ENCODE peak calls at places on chromosome 4, in six cellular contexts. M is HepG2, K is K562, P is upper lobe of left lung, J is A549, W is GM12878. O is an unnamed sample.

GRCh38 chr4:24537025-24537424 is 47.3 kb downstream of the DHX15 start:
- ATAC-seq in M (peak; percentile 33), K (peak; percentile 51), P (no peak), J (no peak), W (no peak), O (no peak)

GRCh38 chr4:73068496-73069337 is 799 bp downstream of the COX18 start:
- ATAC-seq in M (peak; percentile 5), K (peak; percentile 44), P (no peak), J (peak; percentile 13), W (peak; percentile 24), O (no peak)

GRCh38 chr4:165052627-165053026 is 1.0 kb upstream of the TRIM75 start:
- ATAC-seq in M (no peak), K (peak; percentile 23), P (no peak), J (no peak), W (no peak), O (no peak)

GRCh38 chr4:141654098-141654497 is 17.7 kb downstream of the IL15 start:
- ATAC-seq in M (peak; percentile 91), K (peak; percentile 52), P (peak; percentile 37), J (no peak), W (no peak), O (peak; percentile 34)

GRCh38 chr4:168907119-168907698 is 102.8 kb downstream of the CBR4 start:
- ATAC-seq in M (no peak), K (no peak), P (no peak), J (no peak), W (no peak), O (no peak)

GRCh38 chr4:90474484-90474883 is 347.3 kb downstream of the CCSER1 start:
- ATAC-seq in M (no peak), K (no peak), P (no peak), J (no peak), W (no peak), O (no peak)

GRCh38 chr4:55733874-55734437 is 85.6 kb upstream of the EXOC1L start:
- ATAC-seq in M (peak; percentile 58), K (peak; percentile 74), P (no peak), J (peak; percentile 70), W (no peak), O (no peak)

GRCh38 chr4:138290803-138291202 is 48.7 kb upstream of the SLC7A11 start:
- ATAC-seq in M (no peak), K (no peak), P (no peak), J (no peak), W (no peak), O (no peak)

GRCh38 chr4:18167831-18168230 is 146.3 kb upstream of the LCORL start:
- ATAC-seq in M (no peak), K (no peak), P (no peak), J (no peak), W (no peak), O (no peak)

GRCh38 chr4:4831825-4832224 is 27.6 kb upstream of the MSX1 start:
- ATAC-seq in M (no peak), K (no peak), P (no peak), J (no peak), W (no peak), O (no peak)

GRCh38 chr4:124199755-124200154 is 512.8 kb downstream of the ANKRD50 start:
- ATAC-seq in M (no peak), K (no peak), P (no peak), J (no peak), W (no peak), O (no peak)

GRCh38 chr4:978957-979701 is 5.8 kb upstream of the DGKQ start:
- ATAC-seq in M (no peak), K (peak; percentile 41), P (no peak), J (no peak), W (no peak), O (peak; percentile 47)

GRCh38 chr4:81550005-81550896 is 78.5 kb upstream of the RASGEF1B start:
- ATAC-seq in M (no peak), K (no peak), P (no peak), J (no peak), W (no peak), O (peak; percentile 34)

GRCh38 chr4:15717647-15718416 is 15.0 kb downstream of the BST1 start:
- ATAC-seq in M (no peak), K (no peak), P (peak; percentile 39), J (no peak), W (no peak), O (no peak)

GRCh38 chr4:135316266-135316779 is 1114.7 kb upstream of the PABPC4L start:
- ATAC-seq in M (no peak), K (no peak), P (no peak), J (no peak), W (no peak), O (no peak)

GRCh38 chr4:163280703-163281519 is 51.5 kb downstream of the NPY1R start:
- ATAC-seq in M (no peak), K (peak; percentile 88), P (no peak), J (no peak), W (no peak), O (no peak)

DNA sequence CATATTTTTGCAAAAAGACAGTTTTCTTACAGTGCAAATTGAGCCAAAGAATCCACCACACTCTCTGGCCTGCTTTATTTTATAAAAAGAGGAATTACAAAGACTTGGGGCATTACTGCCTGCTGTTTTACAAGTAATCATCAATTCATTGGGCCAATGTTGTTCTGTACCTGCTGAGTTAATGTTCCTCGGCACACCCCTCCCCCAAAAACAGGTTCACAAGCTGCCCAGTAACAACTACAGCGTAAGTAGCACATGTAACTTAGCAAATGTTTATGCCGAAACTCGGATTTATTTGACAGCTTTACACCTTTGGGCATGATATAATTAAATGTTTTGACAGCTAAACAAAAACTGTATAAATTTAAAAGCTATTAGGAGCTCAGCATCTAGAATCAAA is 214.6 kb upstream of the MAB21L2 start:
- ATAC-seq in M (no peak), K (no peak), P (no peak), J (no peak), W (no peak), O (no peak)
- TF ChIP-seq EP300 in M (no peak), K (no peak), P (no peak), J (no peak), W (no peak), O (no peak)

GRCh38 chr4:153529646-153530045 is 63.5 kb downstream of the TMEM131L start:
- ATAC-seq in M (no peak), K (no peak), P (no peak), J (no peak), W (peak; percentile 5), O (peak; percentile 56)

GRCh38 chr4:153528705-153529493 is 62.7 kb downstream of the TMEM131L start:
- ATAC-seq in M (no peak), K (peak; percentile 95), P (peak; percentile 28), J (no peak), W (peak; percentile 73), O (no peak)

GRCh38 chr4:153532227-153532626 is 66.1 kb downstream of the TMEM131L start:
- ATAC-seq in M (no peak), K (no peak), P (no peak), J (no peak), W (no peak), O (no peak)

GRCh38 chr4:153530996-153531375 is 64.8 kb downstream of the TMEM131L start:
- ATAC-seq in M (peak; percentile 57), K (no peak), P (no peak), J (peak; percentile 59), W (no peak), O (no peak)

GRCh38 chr4:153530284-153530995 is 64.3 kb downstream of the TMEM131L start:
- ATAC-seq in M (no peak), K (no peak), P (peak; percentile 49), J (no peak), W (peak; percentile 6), O (peak; percentile 21)
- H3K4me1 ChIP-seq in M (no peaks in the 10 kb centered on the region), K (peaks cover 37% of the 10 kb centered on the region), P (peaks cover 30% of the 10 kb centered on the region), J (no peaks in the 10 kb centered on the region), W (peaks cover 61% of the 10 kb centered on the region), O (peaks cover 62% of the 10 kb centered on the region)

GRCh38 chr4:80466618-80467017 is 131.1 kb downstream of the CFAP299 start:
- ATAC-seq in M (no peak), K (no peak), P (no peak), J (no peak), W (no peak), O (no peak)
- TF ChIP-seq EP300 in M (no peak), K (no peak), P (no peak), J (no peak), W (no peak), O (no peak)

DNA sequence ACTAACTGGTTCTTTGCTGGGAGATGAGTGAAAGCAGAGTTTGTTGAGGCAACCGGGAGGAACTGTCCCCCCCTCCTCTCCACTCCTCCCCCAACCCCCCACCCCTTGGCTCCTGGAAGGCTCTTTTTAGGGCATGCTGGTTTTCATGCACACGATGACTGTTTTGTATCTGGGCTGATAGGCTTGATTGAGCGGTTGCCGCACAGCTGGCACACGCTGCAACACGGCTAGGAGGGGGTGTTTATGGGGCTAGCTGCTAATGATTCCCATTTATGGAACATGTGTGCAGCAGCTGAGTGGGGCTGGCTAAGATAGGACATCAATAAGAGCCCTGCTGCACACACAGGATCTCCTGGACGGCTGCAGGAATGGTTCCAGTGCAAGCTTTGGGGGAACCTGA is 137.3 kb downstream of the SMIM20 start:
- ATAC-seq in M (no peak), K (no peak), P (no peak), J (no peak), W (no peak), O (no peak)
- H3K4me1 ChIP-seq in M (peaks cover 12% of the 10 kb centered on the region), K (no peaks in the 10 kb centered on the region), P (no peaks in the 10 kb centered on the region), J (no peaks in the 10 kb centered on the region), W (peaks cover 13% of the 10 kb centered on the region), O (peaks cover 15% of the 10 kb centered on the region)

DNA sequence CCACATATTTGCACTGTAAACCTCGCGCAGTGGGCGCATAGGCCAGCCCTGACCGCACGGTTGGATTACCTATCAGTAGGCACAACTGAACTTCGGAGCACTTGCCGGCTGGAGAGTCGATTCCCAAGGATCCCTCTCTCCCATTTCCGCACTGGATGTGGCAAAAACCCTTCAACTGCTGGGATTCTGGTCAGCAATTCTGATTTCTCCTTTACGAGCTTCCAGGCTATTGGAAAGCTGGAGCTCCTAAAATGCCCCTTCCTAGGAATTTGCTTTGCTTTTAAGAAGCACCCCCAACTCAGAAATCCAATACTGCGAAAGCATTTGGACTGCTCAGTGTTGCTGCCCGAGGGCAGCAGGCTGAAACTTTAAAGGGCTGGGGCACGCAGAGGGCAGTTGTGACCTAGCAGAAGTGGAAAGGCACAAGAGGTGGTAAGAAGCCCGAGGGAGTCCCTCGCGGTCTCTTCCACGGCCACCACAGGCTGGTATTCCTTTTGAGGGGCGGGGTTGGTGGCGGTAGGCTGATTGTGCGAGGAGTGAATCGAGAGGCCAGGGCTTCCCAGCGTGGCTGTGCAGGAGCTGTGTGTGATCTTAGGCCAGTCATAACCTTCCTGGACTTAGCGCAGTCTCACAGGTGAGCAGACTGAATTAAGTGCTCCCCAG is 1.6 kb downstream of the ZAR1 start:
- ATAC-seq in M (peak; percentile 17), K (no peak), P (no peak), J (no peak), W (no peak), O (no peak)
- TF ChIP-seq EP300 in M (no peak), K (no peak), P (no peak), J (no peak), W (no peak), O (no peak)

GRCh38 chr4:145909331-145909730 is 29.3 kb downstream of the ZNF827 start:
- ATAC-seq in M (no peak), K (peak; percentile 90), P (peak; percentile 95), J (peak; percentile 99), W (peak; percentile 85), O (peak; percentile 88)
- H3K4me1 ChIP-seq in M (peaks cover 3% of the 10 kb centered on the region), K (no peaks in the 10 kb centered on the region), P (peaks cover 9% of the 10 kb centered on the region), J (no peaks in the 10 kb centered on the region), W (peaks cover 5% of the 10 kb centered on the region), O (no peaks in the 10 kb centered on the region)

DNA sequence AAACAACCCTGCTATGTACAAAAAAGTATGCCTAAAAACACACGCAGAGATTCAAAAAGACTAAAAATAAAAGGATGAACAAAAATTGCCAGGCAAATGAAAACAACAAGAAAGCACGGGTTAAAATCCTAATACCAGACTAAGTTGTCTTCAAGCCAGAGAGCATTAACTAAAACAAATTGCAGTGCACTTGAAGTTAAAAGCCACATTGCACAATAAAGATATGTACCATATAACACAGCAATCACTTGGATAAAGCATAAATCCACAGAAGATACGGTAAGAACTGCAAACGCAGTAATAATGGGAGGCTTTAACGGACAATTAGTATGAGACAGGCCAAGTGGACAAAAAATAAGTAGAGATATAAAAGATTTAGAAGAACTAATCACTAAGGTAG is 14.9 kb downstream of the CCDC158 start:
- ATAC-seq in M (no peak), K (no peak), P (no peak), J (no peak), W (no peak), O (no peak)
- TF ChIP-seq EP300 in M (no peak), K (no peak), P (no peak), J (no peak), W (no peak), O (no peak)

O was measured in gastroesophageal sphincter.